ENCODE peak calls at places on chromosomes 5 and 9, in six cellular contexts. A is breast epithelium; C is sigmoid colon; E is RWPE2; R is CD8-positive, alpha-beta memory T cell; Q is neuronal stem cell. I is an unnamed sample.

GRCh38 chr9:128218518-128219389 is 15.6 kb downstream of the DNM1 start:
- DNase-seq in R (peak), Q (peak), A (peak), C (peak), E (peak), I (peak)

GRCh38 chr5:43631182-43631910 is 28.4 kb downstream of the NNT start:
- DNase-seq in R (peak), A (no peak), Q (peak), C (peak), E (no peak), I (peak)

GRCh38 chr5:55258339-55258738 is 24.9 kb upstream of the CCNO start:
- DNase-seq in E (no peak), C (no peak), R (no peak), Q (no peak), A (no peak), I (no peak)

GRCh38 chr9:114382951-114383865 is 4.6 kb downstream of the AKNA start:
- DNase-seq in A (no peak), C (peak), E (no peak), Q (no peak), R (peak), I (no peak)

GRCh38 chr5:82365744-82366228 is 87.6 kb upstream of the RPS23 start:
- DNase-seq in A (no peak), Q (no peak), C (no peak), R (no peak), E (no peak), I (no peak)

GRCh38 chr9:91059713-91060112 is 258.1 kb downstream of the SYK start:
- DNase-seq in R (no peak), A (no peak), Q (no peak), E (no peak), C (no peak), I (no peak)

GRCh38 chr5:109784687-109785086 is 95.0 kb downstream of the MAN2A1 start:
- DNase-seq in Q (no peak), R (no peak), A (no peak), C (no peak), E (no peak), I (no peak)

GRCh38 chr5:90866333-90866732 is 307.7 kb downstream of the ADGRV1 start:
- DNase-seq in A (no peak), C (no peak), Q (no peak), R (peak), E (no peak), I (peak)

GRCh38 chr9:118529624-118530214 is 825.5 kb downstream of the TLR4 start:
- DNase-seq in A (no peak), C (no peak), Q (no peak), R (no peak), E (no peak), I (no peak)

GRCh38 chr9:34591091-34591910 is 1.8 kb upstream of the CNTFR start:
- DNase-seq in Q (peak), A (peak), E (peak), R (peak), C (peak), I (peak)

GRCh38 chr9:34591911-34592866 is 2.7 kb upstream of the CNTFR start:
- DNase-seq in R (no peak), A (no peak), C (no peak), E (no peak), Q (no peak), I (no peak)

GRCh38 chr9:34594177-34594576 is 4.7 kb upstream of the CNTFR start:
- DNase-seq in R (no peak), A (no peak), E (no peak), Q (no peak), C (no peak), I (no peak)

GRCh38 chr9:34590376-34591090 is 1.0 kb upstream of the CNTFR start:
- DNase-seq in C (peak), E (no peak), A (no peak), Q (no peak), R (no peak), I (no peak)

GRCh38 chr9:34592895-34593601 is 3.5 kb upstream of the CNTFR start:
- DNase-seq in C (peak), Q (no peak), E (no peak), A (peak), R (no peak), I (no peak)
- H3K27ac ChIP-seq in C (peak), Q (no peak), E (no peak), A (peak), R (no peak), I (no peak)

GRCh38 chr5:133892306-133892705 is 76.1 kb downstream of the C5orf15 start:
- DNase-seq in A (no peak), C (peak), R (no peak), E (peak), Q (no peak), I (no peak)
- H3K4me3 ChIP-seq in A (no peak), C (no peak), R (no peak), E (no peak), Q (no peak), I (no peak)

GRCh38 chr5:137236266-137236665 is 262.9 kb downstream of the SPOCK1 start:
- DNase-seq in E (no peak), A (no peak), C (no peak), R (no peak), Q (no peak), I (no peak)

GRCh38 chr5:137234973-137235943 is 263.9 kb downstream of the SPOCK1 start:
- DNase-seq in Q (no peak), C (no peak), A (no peak), R (no peak), E (no peak), I (no peak)

GRCh38 chr5:137231535-137231934 is 267.6 kb downstream of the SPOCK1 start:
- DNase-seq in Q (no peak), E (no peak), R (no peak), A (no peak), C (no peak), I (no peak)

GRCh38 chr5:137228816-137229215 is 270.3 kb downstream of the SPOCK1 start:
- DNase-seq in A (no peak), Q (no peak), C (no peak), R (no peak), E (no peak), I (no peak)

GRCh38 chr5:137233726-137234125 is 265.4 kb downstream of the SPOCK1 start:
- DNase-seq in E (no peak), C (no peak), A (no peak), R (no peak), Q (no peak), I (no peak)
- H3K27ac ChIP-seq in E (peak), C (no peak), A (no peak), R (no peak), Q (no peak), I (no peak)

DNA sequence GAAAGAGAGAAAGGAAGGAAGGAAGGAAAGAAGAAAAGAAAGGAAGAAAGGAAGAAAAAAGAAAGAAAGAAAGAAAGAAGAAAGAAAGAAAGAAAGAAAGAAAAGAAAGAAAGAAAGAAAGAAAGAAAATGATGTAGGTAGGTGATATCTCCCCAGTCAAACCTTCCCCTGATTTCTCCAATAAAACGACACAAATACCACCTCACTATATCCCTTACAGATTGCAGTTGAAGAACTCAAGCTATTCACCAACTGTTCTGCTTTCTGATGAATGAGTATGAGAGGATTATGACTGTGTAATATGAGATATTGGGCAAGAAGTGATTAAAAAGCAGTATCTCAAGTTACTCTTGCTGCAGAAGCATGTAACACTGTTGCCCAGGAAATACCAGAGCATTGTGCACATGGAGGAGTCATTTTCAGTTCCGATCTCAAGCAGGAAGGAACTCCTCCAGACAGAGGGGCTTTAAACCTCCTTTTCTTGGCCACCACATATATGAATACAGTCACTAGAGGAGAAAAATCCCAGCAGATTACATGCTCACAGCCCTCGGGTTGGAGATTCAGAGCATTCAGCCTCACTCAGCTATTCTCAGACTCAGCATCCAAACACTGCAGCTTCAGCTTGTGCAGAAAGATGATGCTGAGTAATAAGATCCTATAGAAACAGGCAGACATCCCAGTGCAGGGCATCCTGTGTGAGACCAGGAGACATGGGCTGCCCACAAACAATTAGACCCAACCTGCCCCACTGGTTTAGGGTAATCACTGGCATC is 61.4 kb downstream of the UGCG start:
- DNase-seq in Q (no peak), A (no peak), R (no peak), C (no peak), E (peak), I (no peak)
- H3K4me3 ChIP-seq in Q (no peak), A (no peak), R (no peak), C (no peak), E (no peak), I (peak)

GRCh38 chr5:163409384-163409783 is 28.0 kb upstream of the CCNG1 start:
- DNase-seq in E (no peak), A (no peak), R (no peak), C (no peak), Q (no peak), I (no peak)

GRCh38 chr5:163410505-163410904 is 26.9 kb upstream of the CCNG1 start:
- DNase-seq in R (no peak), Q (no peak), A (no peak), E (no peak), C (no peak), I (no peak)

GRCh38 chr5:163407034-163407652 is 30.3 kb upstream of the CCNG1 start:
- DNase-seq in Q (no peak), E (no peak), R (no peak), C (no peak), A (no peak), I (no peak)

GRCh38 chr5:163404364-163404763 is 33.0 kb upstream of the CCNG1 start:
- DNase-seq in C (no peak), A (no peak), E (no peak), R (no peak), Q (no peak), I (no peak)

DNA sequence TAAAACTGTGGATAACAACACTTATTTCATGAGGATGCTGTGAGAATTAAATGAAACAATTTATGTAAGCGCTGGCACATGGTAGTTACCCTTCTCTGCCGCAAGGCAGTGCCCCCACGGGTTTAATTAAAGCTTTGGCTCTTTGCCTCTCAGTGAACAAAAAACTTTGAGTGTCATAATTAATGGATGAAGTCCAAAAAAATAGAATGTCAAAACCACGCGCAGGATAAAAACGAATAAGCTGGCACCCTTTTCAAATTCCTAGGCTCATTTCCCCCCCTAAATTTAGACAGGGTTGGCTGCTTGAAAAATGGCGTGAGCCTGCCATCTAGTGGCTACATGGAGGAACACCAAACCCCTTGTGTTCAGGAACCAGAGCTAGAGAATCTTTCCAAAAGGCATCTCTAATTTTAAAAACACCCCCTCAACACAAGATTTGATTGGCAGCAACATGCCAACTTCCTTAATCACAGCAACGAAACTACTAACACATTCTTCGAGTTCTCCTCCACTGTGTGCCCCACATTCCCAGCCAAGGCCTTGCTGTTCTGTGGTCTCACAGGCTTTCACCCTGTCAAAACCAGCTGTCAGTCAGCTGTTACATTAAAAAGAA is 29.0 kb upstream of the CCNG1 start:
- DNase-seq in R (peak), Q (peak), A (peak), C (peak), E (no peak), I (peak)
- H3K27ac ChIP-seq in R (no peak), Q (no peak), A (peak), C (no peak), E (no peak), I (no peak)

DNA sequence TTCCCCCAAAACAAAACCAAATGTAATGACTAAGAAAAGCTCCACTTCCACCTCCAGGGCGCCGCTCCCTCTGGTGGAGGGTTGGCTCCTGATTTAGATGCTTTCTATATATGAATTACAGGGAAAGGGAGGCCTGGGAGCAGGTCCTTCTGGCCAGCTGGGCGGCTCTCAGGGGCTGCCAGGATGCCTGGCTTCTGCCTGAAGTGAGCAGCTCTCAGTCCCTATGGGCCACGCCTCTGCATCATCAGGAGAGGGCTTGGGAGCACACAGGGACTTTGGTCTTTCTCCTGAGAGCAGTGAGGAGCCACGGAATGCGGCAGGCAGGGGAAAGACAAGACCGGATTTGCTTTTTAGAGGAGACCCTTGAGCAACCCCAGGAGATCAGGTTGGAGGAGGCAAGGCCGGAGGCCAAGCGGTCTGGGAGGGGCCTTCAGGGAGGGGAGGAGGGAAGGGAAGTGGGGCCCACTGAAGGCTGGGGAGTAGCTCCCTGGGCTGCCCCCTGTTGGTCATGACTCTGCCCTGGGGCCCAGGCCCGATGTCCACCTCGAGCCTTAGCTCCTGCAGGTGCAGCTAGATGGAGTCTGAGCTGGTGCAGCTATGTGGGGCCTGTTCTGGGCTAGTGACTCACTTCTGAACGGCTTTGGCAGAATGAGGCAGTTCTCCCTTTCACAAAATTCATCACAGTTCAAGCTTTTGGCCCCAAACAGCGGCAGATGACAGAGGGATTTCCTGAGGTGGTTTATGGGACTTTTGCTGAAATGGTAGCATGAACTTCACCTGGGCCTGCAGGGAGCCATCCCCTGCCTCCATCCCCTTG is 11.3 kb upstream of the GRHPR start:
- DNase-seq in A (no peak), E (no peak), R (no peak), Q (no peak), C (no peak), I (no peak)
- H3K4me3 ChIP-seq in A (no peak), E (no peak), R (no peak), Q (no peak), C (no peak), I (no peak)

DNA sequence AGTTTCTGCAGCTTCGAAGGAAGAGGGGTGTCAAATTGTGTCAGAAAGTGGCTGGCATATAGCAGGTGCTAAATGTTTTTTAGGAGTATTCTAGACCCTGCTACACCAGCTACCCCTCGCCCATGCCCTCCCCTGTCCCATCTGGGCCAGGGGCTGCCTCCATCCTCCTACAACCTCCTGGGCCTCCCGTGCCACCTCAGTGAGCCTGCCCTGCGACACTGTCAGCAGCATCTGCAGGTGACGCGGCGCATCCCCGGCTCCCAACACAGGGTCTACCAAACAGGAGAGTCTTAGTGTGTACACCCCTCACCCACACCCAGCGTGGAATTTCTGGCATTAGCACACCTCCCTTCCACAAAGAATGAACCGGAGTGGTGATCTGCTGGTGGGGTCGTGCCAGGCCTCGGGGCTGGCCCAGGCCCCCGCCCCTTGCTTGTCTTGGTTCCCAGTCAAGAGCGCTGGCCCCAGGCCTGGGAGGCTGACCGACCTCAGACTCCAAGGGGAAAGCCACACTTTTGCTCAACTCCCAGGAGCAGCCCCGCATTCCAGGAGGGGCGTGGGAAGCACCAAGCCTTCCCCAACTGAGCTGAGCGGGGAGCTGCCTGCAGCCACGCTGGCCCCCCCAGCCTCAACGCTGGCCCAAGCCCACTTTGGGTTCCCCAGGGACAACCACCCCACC is 55.2 kb downstream of the NEURL1B start:
- DNase-seq in Q (no peak), C (no peak), E (no peak), R (no peak), A (no peak), I (no peak)
- H3K27ac ChIP-seq in Q (no peak), C (peak), E (no peak), R (no peak), A (peak), I (no peak)

GRCh38 chr5:74434124-74434899 is 206.2 kb downstream of the ENC1 start:
- DNase-seq in C (no peak), E (no peak), Q (peak), R (no peak), A (no peak), I (no peak)
- H3K4me3 ChIP-seq in C (no peak), E (no peak), Q (no peak), R (no peak), A (no peak), I (no peak)

GRCh38 chr5:78602400-78602799 is 46.2 kb downstream of the LHFPL2 start:
- DNase-seq in A (no peak), E (no peak), C (no peak), R (no peak), Q (no peak), I (no peak)
- H3K27ac ChIP-seq in A (peak), E (peak), C (peak), R (no peak), Q (no peak), I (no peak)

I was measured in CD4-positive, CD25-positive, alpha-beta regulatory T cell.